ENCODE peak calls at places on chromosome 1, in seven cellular contexts. Z is stimulated activated CD4-positive, alpha-beta T cell treated with anti-CD3 and anti-CD28 coated beads, Interleukin-2, amount 100 ng/mL, for 24 hours; C is HFFc6; P is T-helper 17 cell; G is RPMI7951; F is CD8-positive, alpha-beta memory T cell; M is anterior cingulate cortex. N is an unnamed sample.

GRCh38 chr1:97942161-97943123 is 21.6 kb upstream of the DPYD start:
- DNase-seq in Z (no peak), C (no peak), P (no peak), G (no peak), F (no peak), M (no peak), N (no peak)

GRCh38 chr1:29583727-29584126 is 347.4 kb downstream of the PTPRU start:
- DNase-seq in Z (no peak), C (no peak), P (no peak), G (no peak), F (no peak), M (no peak), N (no peak)

GRCh38 chr1:7120863-7121621 is 335.8 kb downstream of the CAMTA1 start:
- DNase-seq in Z (no peak), C (no peak), P (no peak), G (no peak), F (no peak), M (no peak), N (no peak)

GRCh38 chr1:203291201-203292096 is 13.9 kb upstream of the BTG2 start:
- DNase-seq in Z (no peak), C (no peak), P (no peak), G (no peak), F (no peak), M (no peak), N (no peak)

GRCh38 chr1:12771186-12771585 is 2.4 kb upstream of the PRAMEF12 start:
- DNase-seq in Z (no peak), C (no peak), P (no peak), G (no peak), F (no peak), M (no peak), N (no peak)

GRCh38 chr1:9321480-9321849 is 28.8 kb downstream of the SPSB1 start:
- DNase-seq in Z (no peak), C (no peak), P (no peak), G (peak; percentile 55), F (no peak), M (no peak), N (peak; percentile 77)

GRCh38 chr1:32454726-32455125 is 10.1 kb upstream of the ZBTB8B start:
- DNase-seq in Z (no peak), C (no peak), P (no peak), G (peak; percentile 19), F (no peak), M (no peak), N (no peak)

GRCh38 chr1:51568231-51568935 is 48.5 kb upstream of the OSBPL9 start:
- DNase-seq in Z (no peak), C (peak; percentile 21), P (no peak), G (no peak), F (no peak), M (no peak), N (peak; percentile 79)

GRCh38 chr1:228276361-228276831 is 68.6 kb downstream of the OBSCN start:
- DNase-seq in Z (no peak), C (no peak), P (no peak), G (no peak), F (no peak), M (no peak), N (no peak)

GRCh38 chr1:46522184-46522968 is 29.1 kb downstream of the KNCN start:
- DNase-seq in Z (peak; percentile 32), C (peak; percentile 62), P (no peak), G (peak; percentile 89), F (no peak), M (peak; percentile 28), N (peak; percentile 2)

GRCh38 chr1:22500476-22500875 is 48.8 kb downstream of the ZBTB40 start:
- DNase-seq in Z (no peak), C (peak; percentile 10), P (no peak), G (peak; percentile 88), F (no peak), M (peak; percentile 6), N (no peak)

GRCh38 chr1:1090424-1091343 is 16.6 kb upstream of the RNF223 start:
- DNase-seq in Z (no peak), C (no peak), P (no peak), G (no peak), F (no peak), M (no peak), N (no peak)

GRCh38 chr1:103180660-103181059 is 72.3 kb upstream of the COL11A1 start:
- DNase-seq in Z (no peak), C (peak; percentile 92), P (no peak), G (peak; percentile 29), F (no peak), M (no peak), N (no peak)

GRCh38 chr1:63987014-63987630 is 213.3 kb downstream of the ROR1 start:
- DNase-seq in Z (no peak), C (peak; percentile 67), P (no peak), G (peak; percentile 34), F (no peak), M (no peak), N (peak; percentile 80)

GRCh38 chr1:179087665-179088064 is 5.8 kb downstream of the TOR3A start:
- DNase-seq in Z (no peak), C (no peak), P (no peak), G (no peak), F (no peak), M (no peak), N (no peak)

GRCh38 chr1:230858918-230859819 is 9.2 kb downstream of the C1orf198 start:
- DNase-seq in Z (no peak), C (peak; percentile 81), P (no peak), G (peak; percentile 80), F (no peak), M (peak; percentile 86), N (no peak)

GRCh38 chr1:8747879-8748825 is 69.3 kb downstream of the RERE start:
- DNase-seq in Z (no peak), C (no peak), P (no peak), G (no peak), F (no peak), M (no peak), N (peak; percentile 66)

GRCh38 chr1:235127774-235128452 is 724 bp downstream of the TOMM20 start:
- DNase-seq in Z (peak; percentile 28), C (no peak), P (no peak), G (no peak), F (no peak), M (no peak), N (no peak)

GRCh38 chr1:11990303-11991032 is 10.2 kb downstream of the MFN2 start:
- DNase-seq in Z (no peak), C (no peak), P (no peak), G (no peak), F (no peak), M (no peak), N (peak; percentile 81)

GRCh38 chr1:234666206-234666605 is 56.2 kb upstream of the IRF2BP2 start:
- DNase-seq in Z (no peak), C (no peak), P (no peak), G (no peak), F (no peak), M (no peak), N (peak; percentile 9)

GRCh38 chr1:9848022-9848421 is 24.3 kb upstream of the CLSTN1 start:
- DNase-seq in Z (no peak), C (no peak), P (no peak), G (no peak), F (no peak), M (peak; percentile 25), N (no peak)

GRCh38 chr1:153434746-153435455 is 18.6 kb downstream of the S100A7A start:
- DNase-seq in Z (no peak), C (no peak), P (no peak), G (no peak), F (no peak), M (no peak), N (peak; percentile 35)

GRCh38 chr1:231194843-231195516 is 33.1 kb downstream of the TRIM67 start:
- DNase-seq in Z (no peak), C (no peak), P (no peak), G (peak; percentile 60), F (no peak), M (no peak), N (peak; percentile 19)

GRCh38 chr1:110148961-110149360 is 1.3 kb upstream of the SLC6A17 start:
- DNase-seq in Z (no peak), C (peak; percentile 17), P (no peak), G (no peak), F (no peak), M (no peak), N (peak; percentile 43)

GRCh38 chr1:108878678-108879077 is 1.9 kb downstream of the GPSM2 start:
- DNase-seq in Z (no peak), C (no peak), P (no peak), G (peak; percentile 22), F (no peak), M (no peak), N (no peak)

GRCh38 chr1:1599030-1599916 is 662 bp downstream of the FNDC10 start:
- DNase-seq in Z (peak; percentile 51), C (no peak), P (no peak), G (peak; percentile 44), F (no peak), M (no peak), N (no peak)